ENCODE peak calls at places on chromosomes 4 and X, in five cellular contexts. N, O, I, K and J are unnamed samples.

GRCh38 chr4:106868381-106869035 is 167.6 kb downstream of the DKK2 start:
- DNase-seq in N (no peak), O (no peak), I (peak; percentile 46), K (no peak), J (no peak)

GRCh38 chr4:149754526-149754925 is 61.1 kb downstream of the IQCM start:
- DNase-seq in O (no peak), K (no peak), I (peak; percentile 33), N (no peak), J (no peak)

GRCh38 chr4:7371122-7371941 is 63.4 kb downstream of the PSAPL1 start:
- DNase-seq in O (no peak), K (no peak), N (no peak), I (peak; percentile 13), J (no peak)

GRCh38 chrX:47683171-47684145 is 24.5 kb upstream of the UXT start:
- DNase-seq in K (no peak), O (no peak), N (peak; percentile 69), I (no peak), J (no peak)

GRCh38 chr4:142781114-142781513 is 65.0 kb downstream of the INPP4B start:
- DNase-seq in I (no peak), O (no peak), N (no peak), K (no peak), J (no peak)

GRCh38 chrX:82756272-82756671 is 751.8 kb upstream of the POU3F4 start:
- DNase-seq in I (no peak), O (no peak), N (no peak), K (no peak), J (no peak)

GRCh38 chr4:6474705-6475457 is 2.5 kb upstream of the PPP2R2C start:
- DNase-seq in K (no peak), O (no peak), N (no peak), I (no peak), J (no peak)

GRCh38 chrX:19725545-19726102 is 161.8 kb downstream of the SH3KBP1 start:
- DNase-seq in N (no peak), K (no peak), O (no peak), I (no peak), J (no peak)

GRCh38 chr4:73621357-73621756 is 1.1 kb upstream of the RASSF6 start:
- DNase-seq in I (no peak), N (no peak), K (no peak), O (no peak), J (no peak)

GRCh38 chrX:105645667-105646354 is 176.5 kb upstream of the NRK start:
- DNase-seq in K (no peak), O (no peak), I (no peak), N (no peak), J (no peak)

GRCh38 chr4:25233737-25234389 is at the start of gene PI4K2B:
- DNase-seq in O (peak; percentile 96), K (peak; percentile 97), N (peak; percentile 95), I (peak; percentile 93), J (peak; percentile 90)

GRCh38 chr4:25234390-25235367 is 846 bp downstream of the PI4K2B start:
- DNase-seq in K (peak; percentile 76), N (peak; percentile 24), O (peak; percentile 59), I (peak; percentile 89), J (peak; percentile 57)

GRCh38 chr4:25233194-25233593 is 639 bp upstream of the PI4K2B start:
- DNase-seq in O (no peak), N (no peak), I (no peak), K (peak; percentile 5), J (no peak)

GRCh38 chr4:25236971-25237370 is 3.1 kb downstream of the PI4K2B start:
- DNase-seq in K (no peak), N (no peak), I (no peak), O (no peak), J (no peak)

GRCh38 chr4:25235401-25235800 is 1.6 kb downstream of the PI4K2B start:
- DNase-seq in K (no peak), O (no peak), N (no peak), I (no peak), J (no peak)
- H3K27ac ChIP-seq in K (peak overlapping the region; percentile 87), O (peak overlapping the region; percentile 92), N (peak overlapping the region; percentile 92), I (peak overlapping the region; percentile 88), J (peak overlapping the region; percentile 98)

GRCh38 chr4:183588169-183588675 is 70.8 kb downstream of the RWDD4 start:
- DNase-seq in N (no peak), O (no peak), I (peak; percentile 47), K (no peak), J (peak; percentile 58)
- H3K27ac ChIP-seq in N (no peak overlapping the region), O (peak overlapping the region; percentile 13), I (no peak overlapping the region), K (no peak overlapping the region), J (peak overlapping the region; percentile 61)

GRCh38 chrX:1417921-1418875 is 26.3 kb upstream of the SLC25A6 start:
- DNase-seq in N (no peak), O (no peak), I (no peak), K (no peak), J (no peak)
- H3K27ac ChIP-seq in N (no peak overlapping the region), O (no peak overlapping the region), I (no peak overlapping the region), K (no peak overlapping the region), J (no peak overlapping the region)

GRCh38 chr4:11904991-11905760 is 476.5 kb upstream of the HS3ST1 start:
- DNase-seq in I (no peak), O (no peak), K (no peak), N (no peak), J (no peak)
- H3K27ac ChIP-seq in I (no peak overlapping the region), O (no peak overlapping the region), K (no peak overlapping the region), N (no peak overlapping the region), J (peak overlapping the region; percentile 41)

GRCh38 chr4:2008921-2009650 is at the start of gene NELFA:
- DNase-seq in K (peak; percentile 97), O (peak; percentile 98), I (peak; percentile 97), N (peak; percentile 85), J (peak; percentile 97)

GRCh38 chr4:2006367-2006766 is 2.4 kb downstream of the NELFA start:
- DNase-seq in N (no peak), O (no peak), K (no peak), I (no peak), J (no peak)

GRCh38 chr4:2006956-2007653 is 1.7 kb downstream of the NELFA start:
- DNase-seq in N (no peak), O (no peak), K (no peak), I (no peak), J (no peak)

GRCh38 chr4:2008671-2008920 is 178 bp downstream of the NELFA start:
- DNase-seq in I (no peak), O (no peak), K (no peak), N (no peak), J (no peak)

GRCh38 chr4:2007804-2008670 is 737 bp downstream of the NELFA start:
- DNase-seq in N (peak; percentile 71), I (peak; percentile 64), K (no peak), O (no peak), J (no peak)
- H3K27ac ChIP-seq in N (peak overlapping the region; percentile 98), I (no peak overlapping the region), K (peak overlapping the region; percentile 95), O (peak overlapping the region; percentile 93), J (peak overlapping the region; percentile 93)